ENCODE peak calls at places on chromosome 14, in seven cellular contexts. E, K, S, W, D, L and G are unnamed samples. For H3K4me1, the result is how much of the 10 kb centered on the place peaks cover.

GRCh38 chr14:80956922-80957321 is 1.5 kb downstream of the TSHR start:
- DNase-seq in E (peak), K (no peak), S (no peak), W (no peak), D (no peak), L (no peak), G (no peak)

GRCh38 chr14:100541621-100542560 is 45.3 kb downstream of the BEGAIN start:
- DNase-seq in E (no peak), K (no peak), S (no peak), W (no peak), D (no peak), L (no peak), G (peak)

GRCh38 chr14:69979882-69980281 is 100.7 kb downstream of the SMOC1 start:
- DNase-seq in E (no peak), K (no peak), S (no peak), W (no peak), D (no peak), L (no peak), G (no peak)

GRCh38 chr14:37434867-37435266 is 160.2 kb downstream of the FOXA1 start:
- DNase-seq in E (no peak), K (no peak), S (no peak), W (no peak), D (no peak), L (no peak), G (no peak)

GRCh38 chr14:101174522-101174838 is 271.0 kb upstream of the RTL1 start:
- DNase-seq in E (no peak), K (no peak), S (no peak), W (no peak), D (no peak), L (no peak), G (no peak)

GRCh38 chr14:89391123-89391522 is 25.9 kb downstream of the FOXN3 start:
- DNase-seq in E (no peak), K (no peak), S (no peak), W (no peak), D (no peak), L (no peak), G (no peak)

GRCh38 chr14:38208825-38209562 is 1.3 kb downstream of the SSTR1 start:
- DNase-seq in E (no peak), K (peak), S (no peak), W (no peak), D (peak), L (peak), G (peak)

GRCh38 chr14:94591871-94592270 is 10.6 kb downstream of the SERPINA5 start:
- DNase-seq in E (no peak), K (no peak), S (no peak), W (no peak), D (no peak), L (no peak), G (no peak)

GRCh38 chr14:62431496-62431895 is 613.8 kb downstream of the KCNH5 start:
- DNase-seq in E (no peak), K (no peak), S (no peak), W (no peak), D (no peak), L (no peak), G (no peak)

GRCh38 chr14:64763801-64764511 is 59.7 kb downstream of the PLEKHG3 start:
- DNase-seq in E (no peak), K (peak), S (peak), W (no peak), D (no peak), L (peak), G (no peak)

GRCh38 chr14:99516156-99517045 is 35.2 kb downstream of the CCNK start:
- DNase-seq in E (no peak), K (no peak), S (no peak), W (no peak), D (no peak), L (no peak), G (no peak)

GRCh38 chr14:47200740-47201139 is 474.7 kb downstream of the MDGA2 start:
- DNase-seq in E (no peak), K (no peak), S (no peak), W (no peak), D (no peak), L (no peak), G (no peak)

GRCh38 chr14:65170768-65171251 is 68.5 kb upstream of the MAX start:
- DNase-seq in E (peak), K (peak), S (peak), W (no peak), D (peak), L (peak), G (peak)

GRCh38 chr14:55976219-55976618 is 142.0 kb upstream of the PELI2 start:
- DNase-seq in E (no peak), K (no peak), S (no peak), W (no peak), D (no peak), L (no peak), G (peak)

GRCh38 chr14:90409209-90409730 is 12.4 kb downstream of the CALM1 start:
- DNase-seq in E (no peak), K (no peak), S (peak), W (peak), D (peak), L (no peak), G (peak)

GRCh38 chr14:30143617-30144016 is 216.0 kb upstream of the PRKD1 start:
- DNase-seq in E (no peak), K (no peak), S (no peak), W (no peak), D (no peak), L (no peak), G (no peak)

GRCh38 chr14:76848879-76849278 is 22.7 kb downstream of the LRRC74A start:
- DNase-seq in E (no peak), K (peak), S (peak), W (no peak), D (no peak), L (no peak), G (no peak)

GRCh38 chr14:36505193-36505815 is 14.7 kb downstream of the NKX2-1 start:
- DNase-seq in E (no peak), K (peak), S (no peak), W (no peak), D (no peak), L (peak), G (no peak)

GRCh38 chr14:65847065-65847847 is 434.7 kb downstream of the FUT8 start:
- DNase-seq in E (peak), K (no peak), S (no peak), W (no peak), D (no peak), L (no peak), G (no peak)

GRCh38 chr14:90400904-90401561 is 4.2 kb downstream of the CALM1 start:
- DNase-seq in E (no peak), K (no peak), S (no peak), W (no peak), D (no peak), L (no peak), G (no peak)

GRCh38 chr14:76773188-76773885 is 12.1 kb downstream of the VASH1 start:
- DNase-seq in E (no peak), K (no peak), S (peak), W (peak), D (peak), L (no peak), G (peak)

GRCh38 chr14:37232907-37233481 is 35.3 kb downstream of the MIPOL1 start:
- DNase-seq in E (peak), K (peak), S (peak), W (no peak), D (no peak), L (peak), G (peak)

GRCh38 chr14:99879401-99880295 is 86.4 kb downstream of the EML1 start:
- DNase-seq in E (no peak), K (no peak), S (no peak), W (peak), D (no peak), L (no peak), G (no peak)

GRCh38 chr14:85528080-85528881 is 1.7 kb upstream of the FLRT2 start:
- DNase-seq in E (no peak), K (peak), S (peak), W (no peak), D (no peak), L (peak), G (peak)

GRCh38 chr14:72686101-72686500 is 207.8 kb downstream of the DPF3 start:
- DNase-seq in E (no peak), K (no peak), S (no peak), W (no peak), D (no peak), L (no peak), G (no peak)

GRCh38 chr14:85214471-85214870 is 315.5 kb upstream of the FLRT2 start:
- DNase-seq in E (no peak), K (no peak), S (peak), W (no peak), D (no peak), L (no peak), G (no peak)

GRCh38 chr14:75535164-75535898 is 13.1 kb downstream of the BATF start:
- DNase-seq in E (no peak), K (no peak), S (no peak), W (no peak), D (no peak), L (no peak), G (no peak)

GRCh38 chr14:89067293-89067972 is 243.0 kb downstream of the TTC8 start:
- DNase-seq in E (no peak), K (peak), S (no peak), W (no peak), D (no peak), L (no peak), G (no peak)

GRCh38 chr14:51410846-51411245 is 170.8 kb downstream of the TMX1 start:
- DNase-seq in E (no peak), K (no peak), S (no peak), W (no peak), D (no peak), L (no peak), G (no peak)

GRCh38 chr14:61215222-61216010 is 65.7 kb downstream of the TMEM30B start:
- DNase-seq in E (no peak), K (no peak), S (no peak), W (no peak), D (peak), L (no peak), G (no peak)

GRCh38 chr14:61213116-61213720 is 67.9 kb downstream of the TMEM30B start:
- DNase-seq in E (no peak), K (no peak), S (no peak), W (no peak), D (no peak), L (no peak), G (no peak)

GRCh38 chr14:61212546-61212945 is 68.6 kb downstream of the TMEM30B start:
- DNase-seq in E (no peak), K (no peak), S (no peak), W (no peak), D (no peak), L (no peak), G (no peak)

GRCh38 chr14:61211476-61212262 is 69.5 kb downstream of the TMEM30B start:
- DNase-seq in E (no peak), K (no peak), S (no peak), W (no peak), D (no peak), L (no peak), G (no peak)

DNA sequence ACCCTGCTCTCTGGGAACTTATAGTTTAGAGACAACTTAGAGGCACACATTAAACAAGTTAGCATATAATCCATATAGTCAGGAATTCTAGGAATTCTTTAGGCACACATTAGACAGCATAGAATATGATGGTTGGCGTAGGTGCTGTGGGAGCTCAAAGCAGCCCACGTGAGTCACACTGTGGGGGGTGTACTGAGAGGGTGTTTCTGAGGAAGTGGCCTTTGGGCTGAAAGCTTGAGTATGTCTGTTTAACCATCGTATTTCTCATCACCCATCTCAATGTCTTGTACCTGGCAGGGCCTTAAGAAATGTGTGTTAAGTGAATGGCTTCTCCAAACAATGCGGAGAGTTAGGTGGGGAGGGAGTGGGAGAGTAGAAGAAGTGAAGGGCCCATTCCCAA is 67.2 kb downstream of the TMEM30B start:
- DNase-seq in E (no peak), K (no peak), S (no peak), W (no peak), D (no peak), L (no peak), G (no peak)
- TF ChIP-seq CTCF in E (no peak), K (no peak), S (no peak), W (no peak), D (no peak), L (no peak), G (no peak)

GRCh38 chr14:103725001-103725682 is 9.5 kb downstream of the ZFYVE21 start:
- DNase-seq in E (no peak), K (no peak), S (no peak), W (no peak), D (no peak), L (no peak), G (peak)
- H3K4me1 ChIP-seq in E (under half), K (under half), S (under half), W (under half), D (half or more), L (under half), G (half or more)

GRCh38 chr14:22588419-22589095 is 467 bp downstream of the DAD1 start:
- DNase-seq in E (no peak), K (no peak), S (no peak), W (no peak), D (no peak), L (no peak), G (no peak)

GRCh38 chr14:22587247-22587646 is 1.8 kb downstream of the DAD1 start:
- DNase-seq in E (no peak), K (no peak), S (no peak), W (no peak), D (no peak), L (no peak), G (no peak)

GRCh38 chr14:22594156-22594716 is 3.9 kb upstream of the ABHD4 start:
- DNase-seq in E (no peak), K (no peak), S (no peak), W (no peak), D (no peak), L (no peak), G (no peak)

GRCh38 chr14:22593189-22593588 is 4.2 kb upstream of the DAD1 start:
- DNase-seq in E (no peak), K (no peak), S (no peak), W (no peak), D (no peak), L (no peak), G (no peak)

GRCh38 chr14:22589096-22589839 is at the start of gene DAD1:
- DNase-seq in E (peak), K (peak), S (peak), W (peak), D (peak), L (peak), G (peak)
- TF ChIP-seq CTCF in E (no peak), K (no peak), S (no peak), W (no peak), D (no peak), L (peak), G (no peak)

GRCh38 chr14:92122351-92122677 is 545 bp downstream of the CPSF2 start:
- DNase-seq in E (peak), K (peak), S (peak), W (no peak), D (no peak), L (peak), G (no peak)

GRCh38 chr14:92122761-92123160 is 992 bp downstream of the CPSF2 start:
- DNase-seq in E (no peak), K (no peak), S (no peak), W (no peak), D (no peak), L (no peak), G (no peak)

GRCh38 chr14:92121207-92121669 is 268 bp downstream of the NDUFB1 start:
- DNase-seq in E (peak), K (peak), S (peak), W (no peak), D (peak), L (peak), G (peak)

DNA sequence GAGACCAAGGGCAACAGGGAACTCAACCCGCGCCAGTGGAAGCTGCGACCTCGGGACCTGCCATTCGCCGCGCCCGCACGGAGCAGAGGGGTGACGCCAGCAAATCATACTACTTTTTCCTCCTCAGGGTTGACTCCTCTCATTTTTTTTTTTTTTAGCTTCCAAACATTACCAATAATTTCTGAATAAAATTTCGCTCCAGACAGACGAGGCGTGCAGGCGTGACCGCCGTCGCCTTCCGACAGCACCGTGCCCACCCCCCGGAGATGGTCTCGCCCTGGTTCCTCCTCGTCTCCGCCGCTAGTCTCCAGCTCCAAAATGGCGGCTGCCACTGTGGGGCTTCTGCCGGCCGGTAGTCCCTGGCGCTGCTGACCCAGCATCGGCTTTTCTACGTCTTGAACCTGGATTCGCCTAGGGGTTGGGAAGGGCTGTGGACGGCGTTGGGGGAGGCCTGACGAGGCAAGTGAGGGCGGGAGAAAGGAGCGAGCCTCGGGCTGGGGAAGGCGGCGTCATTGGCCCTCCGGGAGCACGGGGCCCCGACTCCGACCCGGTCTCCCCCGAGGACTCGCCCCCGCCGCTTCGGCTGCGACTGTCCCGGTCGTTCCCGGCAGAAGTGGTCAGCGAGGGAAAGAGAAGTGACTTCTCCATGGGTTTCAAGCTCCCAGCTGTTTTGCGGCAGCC is at the start of the genes CPSF2 and NDUFB1:
- DNase-seq in E (peak), K (peak), S (peak), W (peak), D (peak), L (peak), G (peak)
- H3K4me1 ChIP-seq in E (under half), K (under half), S (under half), W (under half), D (under half), L (under half), G (under half)

GRCh38 chr14:68199465-68200145 is 380.0 kb downstream of the RAD51B start:
- DNase-seq in E (no peak), K (peak), S (no peak), W (peak), D (no peak), L (peak), G (peak)
- TF ChIP-seq CTCF in E (no peak), K (no peak), S (no peak), W (peak), D (no peak), L (peak), G (no peak)